ENCODE peak calls at places on chromosome 11, in ten cellular contexts. One of them, this sample, is unnamed.

GRCh38 chr11:120134106-120134930 is 3.6 kb downstream of the TRIM29 start:
- DNase-seq in keratinocyte: no peak
- DNase-seq in heart right ventricle: no peak
- DNase-seq in ovary: peak; percentile 3
- DNase-seq in tibial artery: peak; percentile 15
- DNase-seq in Caco-2: no peak
- DNase-seq in stomach: peak; percentile 9
- DNase-seq in brain microvascular endothelial cell: no peak
- DNase-seq in right lobe of liver: no peak
- DNase-seq in lung: no peak
- DNase-seq in this sample: no peak

GRCh38 chr11:24324211-24324610 is 172.6 kb upstream of the LUZP2 start:
- DNase-seq in brain microvascular endothelial cell: peak; percentile 14
- DNase-seq in heart right ventricle: no peak
- DNase-seq in stomach: no peak
- DNase-seq in ovary: no peak
- DNase-seq in tibial artery: no peak
- DNase-seq in keratinocyte: no peak
- DNase-seq in right lobe of liver: no peak
- DNase-seq in lung: no peak
- DNase-seq in Caco-2: no peak
- DNase-seq in this sample: no peak

GRCh38 chr11:48263416-48263911 is at the start of gene OR4X1:
- DNase-seq in heart right ventricle: no peak
- DNase-seq in ovary: no peak
- DNase-seq in right lobe of liver: no peak
- DNase-seq in tibial artery: no peak
- DNase-seq in brain microvascular endothelial cell: no peak
- DNase-seq in keratinocyte: no peak
- DNase-seq in Caco-2: no peak
- DNase-seq in lung: no peak
- DNase-seq in stomach: no peak
- DNase-seq in this sample: no peak

GRCh38 chr11:107018274-107018901 is at the start of gene GUCY1A2:
- DNase-seq in lung: no peak
- DNase-seq in keratinocyte: no peak
- DNase-seq in ovary: peak; percentile 21
- DNase-seq in brain microvascular endothelial cell: no peak
- DNase-seq in Caco-2: no peak
- DNase-seq in tibial artery: no peak
- DNase-seq in heart right ventricle: peak; percentile 26
- DNase-seq in right lobe of liver: peak; percentile 53
- DNase-seq in stomach: no peak
- DNase-seq in this sample: peak; percentile 43

GRCh38 chr11:110712643-110713468 is 619 bp upstream of the ARHGAP20 start:
- DNase-seq in Caco-2: no peak
- DNase-seq in heart right ventricle: peak; percentile 19
- DNase-seq in brain microvascular endothelial cell: peak; percentile 20
- DNase-seq in right lobe of liver: peak; percentile 52
- DNase-seq in tibial artery: peak; percentile 37
- DNase-seq in keratinocyte: no peak
- DNase-seq in ovary: no peak
- DNase-seq in stomach: no peak
- DNase-seq in lung: peak; percentile 32
- DNase-seq in this sample: no peak

GRCh38 chr11:75578977-75579376 is 16.9 kb downstream of the SERPINH1 start:
- DNase-seq in brain microvascular endothelial cell: no peak
- DNase-seq in heart right ventricle: no peak
- DNase-seq in right lobe of liver: no peak
- DNase-seq in ovary: no peak
- DNase-seq in Caco-2: no peak
- DNase-seq in keratinocyte: no peak
- DNase-seq in tibial artery: no peak
- DNase-seq in stomach: no peak
- DNase-seq in lung: no peak
- DNase-seq in this sample: no peak

GRCh38 chr11:126332221-126332711 is 23.2 kb upstream of the ST3GAL4 start:
- DNase-seq in Caco-2: no peak
- DNase-seq in stomach: no peak
- DNase-seq in brain microvascular endothelial cell: peak; percentile 84
- DNase-seq in right lobe of liver: peak; percentile 76
- DNase-seq in keratinocyte: no peak
- DNase-seq in heart right ventricle: peak; percentile 54
- DNase-seq in tibial artery: peak; percentile 72
- DNase-seq in lung: no peak
- DNase-seq in ovary: peak; percentile 70
- DNase-seq in this sample: peak; percentile 95

GRCh38 chr11:121426476-121427454 is 25.3 kb upstream of the SORL1 start:
- DNase-seq in heart right ventricle: peak; percentile 30
- DNase-seq in tibial artery: no peak
- DNase-seq in right lobe of liver: peak; percentile 77
- DNase-seq in brain microvascular endothelial cell: no peak
- DNase-seq in ovary: peak; percentile 35
- DNase-seq in Caco-2: peak; percentile 66
- DNase-seq in keratinocyte: no peak
- DNase-seq in lung: no peak
- DNase-seq in stomach: peak; percentile 56
- DNase-seq in this sample: peak; percentile 24

GRCh38 chr11:10544491-10545470 is 3.8 kb upstream of the RNF141 start:
- DNase-seq in stomach: no peak
- DNase-seq in ovary: no peak
- DNase-seq in keratinocyte: no peak
- DNase-seq in lung: no peak
- DNase-seq in tibial artery: no peak
- DNase-seq in brain microvascular endothelial cell: no peak
- DNase-seq in heart right ventricle: no peak
- DNase-seq in Caco-2: no peak
- DNase-seq in right lobe of liver: no peak
- DNase-seq in this sample: no peak

GRCh38 chr11:131195801-131196517 is 174.5 kb upstream of the NTM start:
- DNase-seq in ovary: peak; percentile 42
- DNase-seq in Caco-2: no peak
- DNase-seq in lung: peak; percentile 67
- DNase-seq in heart right ventricle: peak; percentile 58
- DNase-seq in stomach: peak; percentile 71
- DNase-seq in keratinocyte: no peak
- DNase-seq in tibial artery: no peak
- DNase-seq in brain microvascular endothelial cell: peak; percentile 2
- DNase-seq in right lobe of liver: no peak
- DNase-seq in this sample: peak; percentile 78

GRCh38 chr11:20000393-20001134 is 159.7 kb downstream of the DBX1 start:
- DNase-seq in Caco-2: peak; percentile 50
- DNase-seq in lung: peak; percentile 51
- DNase-seq in brain microvascular endothelial cell: no peak
- DNase-seq in stomach: no peak
- DNase-seq in ovary: peak; percentile 22
- DNase-seq in keratinocyte: no peak
- DNase-seq in tibial artery: no peak
- DNase-seq in heart right ventricle: peak; percentile 29
- DNase-seq in right lobe of liver: peak; percentile 64
- DNase-seq in this sample: no peak

GRCh38 chr11:119085523-119085878 is 820 bp downstream of the HMBS start:
- DNase-seq in ovary: peak; percentile 35
- DNase-seq in stomach: no peak
- DNase-seq in heart right ventricle: no peak
- DNase-seq in keratinocyte: no peak
- DNase-seq in right lobe of liver: no peak
- DNase-seq in brain microvascular endothelial cell: no peak
- DNase-seq in Caco-2: no peak
- DNase-seq in lung: no peak
- DNase-seq in tibial artery: no peak
- DNase-seq in this sample: no peak

GRCh38 chr11:94417386-94417987 is 16.3 kb upstream of the GPR83 start:
- DNase-seq in Caco-2: no peak
- DNase-seq in stomach: no peak
- DNase-seq in heart right ventricle: no peak
- DNase-seq in brain microvascular endothelial cell: peak; percentile 24
- DNase-seq in keratinocyte: no peak
- DNase-seq in tibial artery: no peak
- DNase-seq in lung: no peak
- DNase-seq in ovary: no peak
- DNase-seq in right lobe of liver: no peak
- DNase-seq in this sample: no peak

GRCh38 chr11:63867511-63867910 is 28.6 kb downstream of the MARK2 start:
- DNase-seq in lung: no peak
- DNase-seq in Caco-2: no peak
- DNase-seq in keratinocyte: no peak
- DNase-seq in right lobe of liver: no peak
- DNase-seq in tibial artery: no peak
- DNase-seq in brain microvascular endothelial cell: no peak
- DNase-seq in ovary: no peak
- DNase-seq in stomach: no peak
- DNase-seq in heart right ventricle: no peak
- DNase-seq in this sample: no peak

DNA sequence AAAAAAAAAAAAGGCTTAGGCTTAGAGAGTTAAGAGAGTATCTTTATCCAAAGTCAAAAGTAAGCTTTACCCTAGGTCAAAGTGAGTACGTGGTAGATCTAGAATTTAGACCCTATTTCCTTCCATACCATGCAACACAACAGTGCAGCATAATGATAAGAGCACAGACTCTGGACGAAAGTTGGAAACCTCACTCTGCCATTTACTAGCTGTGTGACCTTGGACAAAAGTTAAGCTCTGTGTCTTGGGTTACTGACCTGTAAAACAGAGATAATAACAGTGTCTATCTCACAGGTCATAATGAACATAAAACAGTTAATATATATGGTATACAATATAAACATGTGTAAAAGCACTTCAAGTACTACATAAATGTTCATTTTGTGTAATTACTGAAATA is 13.6 kb upstream of the CHRNA10 start:
- DNase-seq in ovary: no peak
- DNase-seq in stomach: no peak
- DNase-seq in heart right ventricle: no peak
- DNase-seq in lung: no peak
- DNase-seq in keratinocyte: no peak
- DNase-seq in Caco-2: no peak
- DNase-seq in brain microvascular endothelial cell: no peak
- DNase-seq in right lobe of liver: no peak
- DNase-seq in tibial artery: no peak
- DNase-seq in this sample: no peak
- H3K36me3 ChIP-seq in ovary: no peaks in the 10 kb centered on the region
- H3K36me3 ChIP-seq in stomach: peaks cover 100% of the 10 kb centered on the region
- H3K36me3 ChIP-seq in heart right ventricle: no peaks in the 10 kb centered on the region
- H3K36me3 ChIP-seq in lung: peaks cover 44% of the 10 kb centered on the region
- H3K36me3 ChIP-seq in keratinocyte: peaks cover 27% of the 10 kb centered on the region
- H3K36me3 ChIP-seq in Caco-2: peaks cover 6% of the 10 kb centered on the region
- H3K36me3 ChIP-seq in brain microvascular endothelial cell: peaks cover 64% of the 10 kb centered on the region
- H3K36me3 ChIP-seq in right lobe of liver: peaks cover 10% of the 10 kb centered on the region
- H3K36me3 ChIP-seq in tibial artery: peaks cover 98% of the 10 kb centered on the region
- H3K36me3 ChIP-seq in this sample: peaks cover 52% of the 10 kb centered on the region

DNA sequence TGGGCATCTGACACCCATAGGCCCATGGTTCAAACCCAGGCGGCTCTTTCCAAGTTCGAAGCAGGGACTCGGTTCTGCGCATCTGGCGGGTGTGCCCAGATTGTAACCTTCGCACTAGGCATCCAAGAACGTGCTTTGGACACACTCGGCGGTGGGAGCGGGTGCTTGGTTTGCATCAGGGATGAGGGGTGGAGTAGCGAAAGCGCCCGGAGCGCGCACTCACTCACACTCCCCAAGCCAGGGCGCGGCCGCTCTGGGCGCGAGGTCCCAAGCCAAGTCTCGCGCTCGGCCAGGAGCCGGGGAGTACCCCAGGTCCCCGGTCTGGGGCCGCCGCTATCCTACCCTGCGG is 243 bp upstream of the SYT9 start:
- DNase-seq in keratinocyte: no peak
- DNase-seq in brain microvascular endothelial cell: no peak
- DNase-seq in stomach: no peak
- DNase-seq in tibial artery: no peak
- DNase-seq in lung: no peak
- DNase-seq in Caco-2: no peak
- DNase-seq in ovary: no peak
- DNase-seq in right lobe of liver: no peak
- DNase-seq in heart right ventricle: no peak
- DNase-seq in this sample: no peak
- H3K27me3 ChIP-seq in keratinocyte: peaks cover 28% of the 10 kb centered on the region
- H3K27me3 ChIP-seq in brain microvascular endothelial cell: peaks cover 16% of the 10 kb centered on the region
- H3K27me3 ChIP-seq in stomach: peaks cover 4% of the 10 kb centered on the region
- H3K27me3 ChIP-seq in tibial artery: no peaks in the 10 kb centered on the region
- H3K27me3 ChIP-seq in lung: peaks cover 4% of the 10 kb centered on the region
- H3K27me3 ChIP-seq in Caco-2: no peaks in the 10 kb centered on the region
- H3K27me3 ChIP-seq in ovary: no peaks in the 10 kb centered on the region
- H3K27me3 ChIP-seq in right lobe of liver: no peaks in the 10 kb centered on the region
- H3K27me3 ChIP-seq in heart right ventricle: peaks cover 43% of the 10 kb centered on the region
- H3K27me3 ChIP-seq in this sample: peaks cover 6% of the 10 kb centered on the region

DNA sequence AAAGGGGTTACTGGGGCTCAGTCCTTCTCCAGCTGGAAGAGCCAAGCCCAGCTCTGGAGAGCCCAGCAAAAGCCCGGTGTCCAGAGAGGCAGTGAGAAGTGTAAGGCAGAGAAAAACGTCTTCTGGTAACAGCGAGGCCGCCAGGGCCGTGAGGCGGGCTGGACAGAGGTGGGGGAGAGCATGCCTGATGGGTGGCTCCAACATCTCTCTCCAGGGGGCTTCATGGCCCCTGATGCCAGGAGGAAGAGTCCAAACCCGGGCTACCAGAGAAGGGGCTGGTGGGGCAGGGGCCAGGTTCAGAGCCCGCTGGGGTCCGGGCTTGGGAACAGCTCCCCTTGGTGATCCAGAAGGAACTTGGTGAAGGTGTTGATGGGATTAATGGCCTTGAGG is 21.7 kb downstream of the ARHGAP1 start:
- DNase-seq in brain microvascular endothelial cell: no peak
- DNase-seq in right lobe of liver: peak; percentile 43
- DNase-seq in heart right ventricle: no peak
- DNase-seq in lung: no peak
- DNase-seq in keratinocyte: no peak
- DNase-seq in stomach: no peak
- DNase-seq in tibial artery: no peak
- DNase-seq in Caco-2: no peak
- DNase-seq in ovary: no peak
- DNase-seq in this sample: no peak
- H3K36me3 ChIP-seq in brain microvascular endothelial cell: peaks cover 56% of the 10 kb centered on the region
- H3K36me3 ChIP-seq in right lobe of liver: peaks cover 3% of the 10 kb centered on the region
- H3K36me3 ChIP-seq in heart right ventricle: peaks cover 36% of the 10 kb centered on the region
- H3K36me3 ChIP-seq in lung: peaks cover 22% of the 10 kb centered on the region
- H3K36me3 ChIP-seq in keratinocyte: peaks cover 26% of the 10 kb centered on the region
- H3K36me3 ChIP-seq in stomach: peaks cover 79% of the 10 kb centered on the region
- H3K36me3 ChIP-seq in tibial artery: peaks cover 70% of the 10 kb centered on the region
- H3K36me3 ChIP-seq in Caco-2: peaks cover 3% of the 10 kb centered on the region
- H3K36me3 ChIP-seq in ovary: no peaks in the 10 kb centered on the region
- H3K36me3 ChIP-seq in this sample: peaks cover 7% of the 10 kb centered on the region

GRCh38 chr11:113296447-113297205 is 17.8 kb upstream of the TTC12 start:
- DNase-seq in keratinocyte: no peak
- DNase-seq in tibial artery: no peak
- DNase-seq in Caco-2: peak; percentile 75
- DNase-seq in brain microvascular endothelial cell: no peak
- DNase-seq in stomach: no peak
- DNase-seq in lung: no peak
- DNase-seq in ovary: peak; percentile 69
- DNase-seq in right lobe of liver: no peak
- DNase-seq in heart right ventricle: no peak
- DNase-seq in this sample: no peak
- H3K27me3 ChIP-seq in keratinocyte: no peaks in the 10 kb centered on the region
- H3K27me3 ChIP-seq in tibial artery: no peaks in the 10 kb centered on the region
- H3K27me3 ChIP-seq in Caco-2: no peaks in the 10 kb centered on the region
- H3K27me3 ChIP-seq in brain microvascular endothelial cell: no peaks in the 10 kb centered on the region
- H3K27me3 ChIP-seq in stomach: no peaks in the 10 kb centered on the region
- H3K27me3 ChIP-seq in lung: no peaks in the 10 kb centered on the region
- H3K27me3 ChIP-seq in ovary: no peaks in the 10 kb centered on the region
- H3K27me3 ChIP-seq in right lobe of liver: no peaks in the 10 kb centered on the region
- H3K27me3 ChIP-seq in heart right ventricle: peaks cover 18% of the 10 kb centered on the region
- H3K27me3 ChIP-seq in this sample: peaks cover 13% of the 10 kb centered on the region

This sample was measured in MG63.